ENCODE peak calls at places on chromosomes 5 and 9, in ten cellular contexts. F is neural progenitor cell, O is DND-41, R is prostate gland, J is cardiac muscle cell, T is AG04449, V is thyroid gland, H is A549, K is brain microvascular endothelial cell, M is tibial artery. D is an unnamed sample.

GRCh38 chr9:103991698-103992097 is 102.4 kb upstream of the SMC2 start:
- DNase-seq in F (no peak), O (no peak), R (no peak), J (no peak), T (no peak), V (no peak), H (no peak), K (peak), M (no peak), D (peak)

GRCh38 chr5:33969572-33970452 is 14.7 kb downstream of the SLC45A2 start:
- DNase-seq in F (peak), O (no peak), R (no peak), J (peak), T (no peak), V (no peak), H (peak), K (peak), M (no peak), D (peak)

GRCh38 chr9:71353723-71354122 is 232.3 kb upstream of the TRPM3 start:
- DNase-seq in F (no peak), O (no peak), R (no peak), J (no peak), T (peak), V (no peak), H (no peak), K (no peak), M (no peak), D (no peak)

GRCh38 chr9:130857864-130858730 is 23.0 kb downstream of the ABL1 start:
- DNase-seq in F (no peak), O (no peak), R (no peak), J (peak), T (peak), V (peak), H (no peak), K (peak), M (peak), D (no peak)

GRCh38 chr9:106992186-106992585 is 129.2 kb downstream of the ZNF462 start:
- DNase-seq in F (no peak), O (no peak), R (no peak), J (no peak), T (no peak), V (no peak), H (no peak), K (no peak), M (no peak), D (no peak)

GRCh38 chr9:134171316-134172197 is 7.2 kb upstream of the RNU6ATAC start:
- DNase-seq in F (no peak), O (no peak), R (peak), J (peak), T (peak), V (no peak), H (no peak), K (no peak), M (no peak), D (no peak)

GRCh38 chr5:127950707-127951356 is 132.7 kb upstream of the SLC12A2 start:
- DNase-seq in F (no peak), O (no peak), R (peak), J (peak), T (no peak), V (no peak), H (no peak), K (peak), M (no peak), D (no peak)

GRCh38 chr5:125597338-125597737 is 825.9 kb upstream of the GRAMD2B start:
- DNase-seq in F (no peak), O (no peak), R (no peak), J (peak), T (no peak), V (no peak), H (no peak), K (peak), M (no peak), D (no peak)

GRCh38 chr5:36744678-36745659 is 131.6 kb upstream of the NIPBL start:
- DNase-seq in F (peak), O (peak), R (peak), J (peak), T (no peak), V (peak), H (peak), K (peak), M (peak), D (peak)

GRCh38 chr9:37026936-37027581 is 7.0 kb downstream of the PAX5 start:
- DNase-seq in F (peak), O (no peak), R (no peak), J (no peak), T (no peak), V (no peak), H (no peak), K (no peak), M (no peak), D (peak)

GRCh38 chr5:118723021-118723338 is 265.4 kb downstream of the DTWD2 start:
- DNase-seq in F (no peak), O (no peak), R (no peak), J (no peak), T (no peak), V (no peak), H (no peak), K (no peak), M (no peak), D (peak)
- TF ChIP-seq CTCF in F (no peak), O (no peak), R (no peak), J (no peak), T (no peak), V (no peak), H (no peak), K (no peak), M (no peak), D (no peak)

GRCh38 chr5:150642991-150643710 is 2.7 kb downstream of the SYNPO start:
- DNase-seq in F (peak), O (no peak), R (no peak), J (no peak), T (no peak), V (peak), H (no peak), K (peak), M (no peak), D (no peak)
- H3K4me3 ChIP-seq in F (no peak), O (no peak), R (no peak), J (no peak), T (peak), V (no peak), H (peak), K (peak), M (peak), D (no peak)

GRCh38 chr9:95613670-95614069 is 96.9 kb upstream of the PTCH1 start:
- DNase-seq in F (no peak), O (no peak), R (no peak), J (no peak), T (no peak), V (no peak), H (no peak), K (no peak), M (no peak), D (no peak)

GRCh38 chr9:95615246-95615645 is 98.5 kb upstream of the PTCH1 start:
- DNase-seq in F (no peak), O (no peak), R (no peak), J (no peak), T (no peak), V (no peak), H (no peak), K (no peak), M (no peak), D (no peak)

GRCh38 chr9:95609426-95609825 is 92.7 kb upstream of the PTCH1 start:
- DNase-seq in F (no peak), O (no peak), R (no peak), J (no peak), T (no peak), V (no peak), H (no peak), K (no peak), M (no peak), D (no peak)

GRCh38 chr9:95610006-95610785 is 93.4 kb upstream of the PTCH1 start:
- DNase-seq in F (no peak), O (no peak), R (no peak), J (no peak), T (no peak), V (no peak), H (no peak), K (no peak), M (no peak), D (no peak)

DNA sequence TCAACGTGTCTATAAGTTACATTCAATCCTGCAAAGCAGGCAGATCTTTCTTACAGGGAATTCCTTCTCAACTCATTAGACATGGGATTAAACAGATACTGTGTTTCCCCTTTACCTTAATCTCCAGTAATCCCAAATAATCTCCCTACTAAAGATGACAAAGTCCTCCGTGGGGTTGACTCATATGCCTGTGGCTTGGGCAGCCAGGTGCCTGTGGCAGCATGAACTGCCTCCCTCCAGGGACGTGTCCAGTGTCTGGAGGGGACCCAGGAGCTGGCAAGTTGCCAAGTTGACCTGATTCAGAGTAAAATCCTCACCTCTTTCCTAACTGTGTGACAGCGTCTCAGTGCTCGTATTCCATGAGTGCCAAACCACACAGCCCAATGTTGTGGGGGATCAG is 94.6 kb upstream of the PTCH1 start:
- DNase-seq in F (no peak), O (no peak), R (no peak), J (no peak), T (no peak), V (peak), H (no peak), K (no peak), M (no peak), D (no peak)
- TF ChIP-seq CTCF in F (no peak), O (no peak), R (no peak), J (no peak), T (no peak), V (no peak), H (no peak), K (no peak), M (no peak), D (no peak)

GRCh38 chr5:165508286-165508685 is 2002.9 kb downstream of the MAT2B start:
- DNase-seq in F (no peak), O (no peak), R (no peak), J (no peak), T (no peak), V (no peak), H (no peak), K (no peak), M (no peak), D (no peak)

GRCh38 chr5:165497707-165498106 is 1992.3 kb downstream of the MAT2B start:
- DNase-seq in F (peak), O (no peak), R (no peak), J (peak), T (no peak), V (no peak), H (peak), K (no peak), M (no peak), D (peak)

GRCh38 chr5:165508861-165509260 is 2003.4 kb downstream of the MAT2B start:
- DNase-seq in F (no peak), O (no peak), R (no peak), J (no peak), T (no peak), V (no peak), H (no peak), K (no peak), M (no peak), D (no peak)

GRCh38 chr5:165504716-165505115 is 1999.3 kb downstream of the MAT2B start:
- DNase-seq in F (no peak), O (no peak), R (no peak), J (no peak), T (no peak), V (no peak), H (no peak), K (no peak), M (no peak), D (no peak)

DNA sequence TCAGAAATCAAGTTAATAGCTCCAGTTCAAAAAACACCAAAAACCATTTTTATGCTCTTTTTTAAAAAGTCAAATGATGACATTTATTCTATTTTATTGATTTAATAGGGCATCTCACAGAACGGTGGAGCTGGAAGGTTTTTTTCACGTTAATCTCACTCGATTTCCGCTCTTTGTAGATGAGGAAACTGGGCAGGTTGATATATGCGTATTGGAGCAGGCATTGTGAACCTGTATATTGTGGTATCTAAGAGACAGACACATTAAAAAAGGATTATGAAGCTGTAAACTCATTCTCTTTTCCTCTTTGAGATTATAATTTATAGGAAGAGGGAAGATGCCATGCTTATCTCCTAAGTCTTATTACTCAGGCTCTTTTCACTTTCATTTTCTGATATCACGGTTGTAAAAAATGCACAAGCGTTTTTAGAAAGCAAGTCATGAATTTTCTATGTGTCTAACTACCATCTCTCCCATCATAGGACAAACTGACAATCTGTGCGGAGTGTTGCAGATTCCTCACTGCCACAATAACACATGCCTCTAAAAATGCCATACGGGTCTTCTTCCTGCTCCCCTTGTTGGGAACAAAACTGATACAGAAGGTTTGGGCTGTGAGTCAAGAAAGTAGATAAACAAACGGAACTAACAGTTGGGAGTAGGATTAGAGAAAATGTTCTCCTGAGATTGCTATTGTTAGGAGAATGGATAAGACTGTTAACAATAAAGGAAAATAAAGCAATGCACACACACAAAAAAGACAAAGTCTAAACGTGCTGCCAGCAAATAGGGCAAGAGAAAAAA is 1997.7 kb downstream of the MAT2B start:
- DNase-seq in F (no peak), O (no peak), R (no peak), J (peak), T (no peak), V (no peak), H (no peak), K (no peak), M (no peak), D (peak)
- H3K4me3 ChIP-seq in F (no peak), O (no peak), R (no peak), J (no peak), T (no peak), V (no peak), H (peak), K (no peak), M (no peak), D (peak)

GRCh38 chr5:149921597-149921996 is 23.0 kb downstream of the PDE6A start:
- DNase-seq in F (no peak), O (no peak), R (no peak), J (no peak), T (no peak), V (no peak), H (no peak), K (no peak), M (no peak), D (no peak)
- TF ChIP-seq CTCF in F (no peak), O (no peak), R (no peak), J (no peak), T (no peak), V (no peak), H (no peak), K (no peak), M (no peak), D (no peak)

DNA sequence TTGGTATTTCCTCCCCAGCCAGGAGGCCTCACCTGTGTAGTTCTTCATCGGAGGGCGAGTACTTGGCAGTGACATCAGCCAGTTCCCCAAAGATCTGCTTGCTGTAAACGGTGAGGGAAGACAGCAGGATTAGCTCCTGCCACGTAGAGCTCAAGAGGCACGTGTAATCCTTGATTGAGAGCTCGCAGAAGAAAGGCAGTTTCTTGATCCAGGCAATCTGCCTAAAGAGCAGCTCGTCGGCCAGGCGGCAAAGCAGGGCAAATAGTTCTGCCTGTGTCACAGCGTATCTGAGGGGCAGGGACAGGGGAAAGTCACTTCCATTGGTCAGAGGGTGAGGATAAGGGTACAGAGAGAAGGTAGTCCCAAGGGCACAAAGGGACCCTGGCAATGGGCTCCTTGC is 28.6 kb upstream of the NR5A1 start:
- DNase-seq in F (no peak), O (no peak), R (no peak), J (no peak), T (no peak), V (no peak), H (no peak), K (no peak), M (no peak), D (no peak)
- H3K4me3 ChIP-seq in F (no peak), O (no peak), R (no peak), J (no peak), T (no peak), V (no peak), H (no peak), K (no peak), M (no peak), D (no peak)

GRCh38 chr9:1707291-1707690 is 307.9 kb upstream of the SMARCA2 start:
- DNase-seq in F (no peak), O (no peak), R (no peak), J (no peak), T (no peak), V (no peak), H (no peak), K (no peak), M (no peak), D (no peak)

GRCh38 chr9:1712861-1713260 is 302.3 kb upstream of the SMARCA2 start:
- DNase-seq in F (no peak), O (no peak), R (no peak), J (no peak), T (no peak), V (no peak), H (no peak), K (no peak), M (no peak), D (no peak)

GRCh38 chr9:1708215-1708614 is 306.9 kb upstream of the SMARCA2 start:
- DNase-seq in F (no peak), O (no peak), R (no peak), J (no peak), T (no peak), V (no peak), H (no peak), K (no peak), M (no peak), D (no peak)

DNA sequence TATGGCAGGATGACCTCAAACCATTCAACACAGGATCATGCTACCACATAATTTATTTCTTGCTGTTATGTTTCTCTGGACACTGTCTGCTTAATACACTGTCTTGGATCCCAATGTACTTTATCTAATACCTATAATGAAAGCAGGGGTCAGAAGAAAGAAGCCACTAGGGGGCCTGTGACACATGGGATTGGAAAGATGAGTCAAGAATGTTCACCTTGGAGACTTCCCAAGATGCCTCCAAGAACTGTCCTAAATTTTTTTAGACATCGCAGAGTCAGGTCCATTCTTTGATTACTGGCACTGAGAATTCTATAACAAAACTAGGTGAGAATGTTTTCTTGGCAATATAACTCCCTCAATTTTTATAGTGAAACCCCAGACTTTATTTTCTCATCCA is 305.8 kb upstream of the SMARCA2 start:
- DNase-seq in F (peak), O (peak), R (peak), J (no peak), T (no peak), V (no peak), H (no peak), K (no peak), M (no peak), D (peak)
- TF ChIP-seq CTCF in F (peak), O (peak), R (peak), J (no peak), T (no peak), V (no peak), H (peak), K (no peak), M (no peak), D (peak)